ENCODE peak calls at places on chromosomes 5 and 9, in five cellular contexts. One of them, this sample, is unnamed.

GRCh38 chr9:76818271-76818670 is 54.0 kb downstream of the PCA3 start:
- DNase-seq in activated CD8-positive, alpha-beta memory T cell treated with anti-CD3 and anti-CD28 coated beads, Interleukin-2, amount 50 U/mL, for 4 hours: no peak
- DNase-seq in Right ventricle myocardium superior: no peak
- DNase-seq in AG08396: peak
- DNase-seq in naive thymus-derived CD8-positive, alpha-beta T cell: no peak
- DNase-seq in this sample: peak

GRCh38 chr5:142839711-142840441 is 69.7 kb downstream of the ARHGAP26 start:
- DNase-seq in Right ventricle myocardium superior: peak
- DNase-seq in activated CD8-positive, alpha-beta memory T cell treated with anti-CD3 and anti-CD28 coated beads, Interleukin-2, amount 50 U/mL, for 4 hours: no peak
- DNase-seq in naive thymus-derived CD8-positive, alpha-beta T cell: no peak
- DNase-seq in AG08396: no peak
- DNase-seq in this sample: no peak

GRCh38 chr5:34735436-34736426 is 79.6 kb downstream of the RAI14 start:
- DNase-seq in Right ventricle myocardium superior: no peak
- DNase-seq in AG08396: no peak
- DNase-seq in naive thymus-derived CD8-positive, alpha-beta T cell: no peak
- DNase-seq in activated CD8-positive, alpha-beta memory T cell treated with anti-CD3 and anti-CD28 coated beads, Interleukin-2, amount 50 U/mL, for 4 hours: no peak
- DNase-seq in this sample: no peak

GRCh38 chr9:115957571-115957970 is 196.0 kb upstream of the PAPPA start:
- DNase-seq in naive thymus-derived CD8-positive, alpha-beta T cell: no peak
- DNase-seq in activated CD8-positive, alpha-beta memory T cell treated with anti-CD3 and anti-CD28 coated beads, Interleukin-2, amount 50 U/mL, for 4 hours: no peak
- DNase-seq in AG08396: no peak
- DNase-seq in Right ventricle myocardium superior: no peak
- DNase-seq in this sample: no peak

GRCh38 chr5:54531536-54531935 is 14.0 kb downstream of the SNX18 start:
- DNase-seq in AG08396: no peak
- DNase-seq in activated CD8-positive, alpha-beta memory T cell treated with anti-CD3 and anti-CD28 coated beads, Interleukin-2, amount 50 U/mL, for 4 hours: no peak
- DNase-seq in Right ventricle myocardium superior: no peak
- DNase-seq in naive thymus-derived CD8-positive, alpha-beta T cell: no peak
- DNase-seq in this sample: no peak

GRCh38 chr5:91296691-91297143 is 86.4 kb downstream of the ARRDC3 start:
- DNase-seq in activated CD8-positive, alpha-beta memory T cell treated with anti-CD3 and anti-CD28 coated beads, Interleukin-2, amount 50 U/mL, for 4 hours: no peak
- DNase-seq in naive thymus-derived CD8-positive, alpha-beta T cell: no peak
- DNase-seq in AG08396: peak
- DNase-seq in Right ventricle myocardium superior: peak
- DNase-seq in this sample: no peak

GRCh38 chr9:121394292-121394691 is 24.2 kb upstream of the STOM start:
- DNase-seq in naive thymus-derived CD8-positive, alpha-beta T cell: no peak
- DNase-seq in AG08396: no peak
- DNase-seq in Right ventricle myocardium superior: no peak
- DNase-seq in activated CD8-positive, alpha-beta memory T cell treated with anti-CD3 and anti-CD28 coated beads, Interleukin-2, amount 50 U/mL, for 4 hours: no peak
- DNase-seq in this sample: no peak

GRCh38 chr5:8949908-8950307 is 596.0 kb downstream of the SEMA5A start:
- DNase-seq in naive thymus-derived CD8-positive, alpha-beta T cell: no peak
- DNase-seq in activated CD8-positive, alpha-beta memory T cell treated with anti-CD3 and anti-CD28 coated beads, Interleukin-2, amount 50 U/mL, for 4 hours: no peak
- DNase-seq in AG08396: no peak
- DNase-seq in Right ventricle myocardium superior: no peak
- DNase-seq in this sample: no peak

GRCh38 chr5:144183254-144183889 is 12.7 kb downstream of the KCTD16 start:
- DNase-seq in Right ventricle myocardium superior: no peak
- DNase-seq in activated CD8-positive, alpha-beta memory T cell treated with anti-CD3 and anti-CD28 coated beads, Interleukin-2, amount 50 U/mL, for 4 hours: no peak
- DNase-seq in AG08396: peak
- DNase-seq in naive thymus-derived CD8-positive, alpha-beta T cell: no peak
- DNase-seq in this sample: peak

GRCh38 chr5:55821731-55822512 is 29.2 kb upstream of the IL31RA start:
- DNase-seq in activated CD8-positive, alpha-beta memory T cell treated with anti-CD3 and anti-CD28 coated beads, Interleukin-2, amount 50 U/mL, for 4 hours: no peak
- DNase-seq in AG08396: no peak
- DNase-seq in naive thymus-derived CD8-positive, alpha-beta T cell: no peak
- DNase-seq in Right ventricle myocardium superior: peak
- DNase-seq in this sample: no peak

GRCh38 chr5:163248856-163249255 is 188.5 kb upstream of the CCNG1 start:
- DNase-seq in naive thymus-derived CD8-positive, alpha-beta T cell: no peak
- DNase-seq in Right ventricle myocardium superior: no peak
- DNase-seq in activated CD8-positive, alpha-beta memory T cell treated with anti-CD3 and anti-CD28 coated beads, Interleukin-2, amount 50 U/mL, for 4 hours: no peak
- DNase-seq in AG08396: no peak
- DNase-seq in this sample: no peak

GRCh38 chr9:128098936-128099931 is 28.3 kb downstream of the PTGES2 start:
- DNase-seq in Right ventricle myocardium superior: peak
- DNase-seq in AG08396: no peak
- DNase-seq in naive thymus-derived CD8-positive, alpha-beta T cell: no peak
- DNase-seq in activated CD8-positive, alpha-beta memory T cell treated with anti-CD3 and anti-CD28 coated beads, Interleukin-2, amount 50 U/mL, for 4 hours: no peak
- DNase-seq in this sample: peak